ENCODE peak calls at places on chromosomes 11 and 22, in five cellular contexts. Y is foreskin fibroblast, H is GM12865, G is mucosa of descending colon, B is body of pancreas. Q is an unnamed sample.

GRCh38 chr22:46068908-46069481 is 81.3 kb upstream of the PPARA start:
- DNase-seq in B (peak; percentile 30), Y (peak; percentile 91), H (no peak), G (peak; percentile 58), Q (peak; percentile 35)

GRCh38 chr11:12735262-12735661 is 61.0 kb downstream of the TEAD1 start:
- DNase-seq in Y (no peak), G (no peak), B (no peak), H (no peak), Q (no peak)

GRCh38 chr11:72298931-72299330 is 55.0 kb upstream of the PHOX2A start:
- DNase-seq in Y (no peak), B (no peak), H (no peak), G (no peak), Q (no peak)

GRCh38 chr11:61650781-61651571 is 29.2 kb upstream of the DAGLA start:
- DNase-seq in H (no peak), B (peak; percentile 61), G (peak; percentile 70), Y (no peak), Q (no peak)

GRCh38 chr11:46009647-46010046 is 87.2 kb downstream of the LARGE2 start:
- DNase-seq in B (no peak), G (no peak), Y (no peak), H (no peak), Q (no peak)

GRCh38 chr11:60334005-60334620 is 7.1 kb downstream of the MS4A6E start:
- DNase-seq in Y (peak; percentile 7), G (peak; percentile 30), H (peak; percentile 89), B (peak; percentile 61), Q (peak; percentile 42)

GRCh38 chr11:66848671-66849500 is 5.6 kb downstream of the RCE1 start:
- DNase-seq in G (no peak), H (no peak), Y (no peak), B (peak; percentile 12), Q (no peak)

GRCh38 chr11:73982595-73982989 is at the start of gene UCP2:
- DNase-seq in G (peak; percentile 94), Y (peak; percentile 88), H (peak; percentile 91), B (peak; percentile 82), Q (peak; percentile 87)

GRCh38 chr22:20588092-20588842 is 80.9 kb downstream of the MED15 start:
- DNase-seq in Y (no peak), B (no peak), G (no peak), H (no peak), Q (no peak)

GRCh38 chr22:27212617-27213177 is 555.3 kb downstream of the MIAT start:
- DNase-seq in B (peak; percentile 84), G (peak; percentile 40), Y (peak; percentile 92), H (no peak), Q (no peak)

GRCh38 chr11:33658195-33658900 is 42.3 kb downstream of the C11orf91 start:
- DNase-seq in B (no peak), Y (no peak), H (no peak), G (no peak), Q (no peak)

GRCh38 chr11:9691865-9692264 is 28.0 kb downstream of the SWAP70 start:
- DNase-seq in Y (peak; percentile 70), H (no peak), G (no peak), B (no peak), Q (no peak)

GRCh38 chr11:50267851-50268250 is 235.2 kb downstream of the OR4C45 start:
- DNase-seq in H (no peak), B (no peak), Y (no peak), G (no peak), Q (no peak)

GRCh38 chr22:44623771-44624510 is 78.1 kb upstream of the PRR5 start:
- DNase-seq in Y (peak; percentile 30), B (no peak), H (peak; percentile 34), G (no peak), Q (no peak)

GRCh38 chr11:18522388-18522787 is 4.4 kb downstream of the TSG101 start:
- DNase-seq in B (no peak), G (no peak), H (peak; percentile 40), Y (peak; percentile 5), Q (no peak)

GRCh38 chr11:106447631-106448191 is 370.2 kb downstream of the AASDHPPT start:
- DNase-seq in Y (peak; percentile 66), H (no peak), G (no peak), B (no peak), Q (no peak)

GRCh38 chr11:83881428-83881827 is 595.3 kb upstream of the CCDC90B start:
- DNase-seq in G (no peak), H (peak; percentile 7), B (no peak), Y (no peak), Q (no peak)

GRCh38 chr11:57276857-57277505 is 39.9 kb upstream of the APLNR start:
- DNase-seq in H (no peak), G (no peak), Y (no peak), B (no peak), Q (no peak)

GRCh38 chr11:76247091-76247490 is 40.8 kb upstream of the WNT11 start:
- DNase-seq in H (no peak), Y (no peak), G (no peak), B (no peak), Q (no peak)

GRCh38 chr11:8289426-8290047 is 25.9 kb upstream of the LMO1 start:
- DNase-seq in B (no peak), Y (no peak), G (no peak), H (no peak), Q (peak; percentile 16)

GRCh38 chr22:40376149-40376548 is 5.8 kb downstream of the SGSM3 start:
- DNase-seq in Y (no peak), H (no peak), B (no peak), G (no peak), Q (no peak)

DNA sequence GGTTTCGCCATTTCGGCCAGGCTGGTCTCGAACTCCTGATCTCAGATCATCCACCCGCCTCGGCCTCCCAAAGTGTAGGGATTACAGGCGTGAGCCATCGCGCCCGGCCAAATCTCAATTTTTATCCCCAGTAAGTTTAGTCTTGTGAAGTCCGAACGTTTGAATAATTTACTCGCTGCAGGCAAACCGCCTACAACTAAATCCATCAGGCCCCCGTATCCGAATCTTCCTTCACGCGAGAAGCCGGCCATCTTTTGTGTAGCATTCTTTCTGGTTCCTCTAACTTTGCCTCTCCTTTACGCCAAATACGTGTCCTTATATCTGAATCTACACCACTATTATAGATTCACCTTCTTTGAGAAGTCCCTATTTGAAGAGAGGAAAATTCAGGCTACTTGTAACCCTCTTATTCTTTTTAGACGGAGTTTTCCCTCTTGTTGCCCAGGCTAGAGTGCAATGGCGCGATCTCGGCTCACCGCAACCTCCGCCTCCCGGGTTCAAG is 581 bp upstream of the EIF3L start:
- DNase-seq in H (peak; percentile 34), G (no peak), B (no peak), Y (peak; percentile 47), Q (no peak)
- H3K4me3 ChIP-seq in H (peak overlapping the region; percentile 74), G (peak overlapping the region; percentile 71), B (peak overlapping the region; percentile 86), Y (peak overlapping the region; percentile 95), Q (peak overlapping the region; percentile 91)

GRCh38 chr11:1854132-1854948 is 1.5 kb downstream of the LSP1 start:
- DNase-seq in Y (no peak), G (no peak), H (peak; percentile 84), B (no peak), Q (no peak)
- H3K4me3 ChIP-seq in Y (no peak overlapping the region), G (no peak overlapping the region), H (peak overlapping the region; percentile 80), B (no peak overlapping the region), Q (no peak overlapping the region)

DNA sequence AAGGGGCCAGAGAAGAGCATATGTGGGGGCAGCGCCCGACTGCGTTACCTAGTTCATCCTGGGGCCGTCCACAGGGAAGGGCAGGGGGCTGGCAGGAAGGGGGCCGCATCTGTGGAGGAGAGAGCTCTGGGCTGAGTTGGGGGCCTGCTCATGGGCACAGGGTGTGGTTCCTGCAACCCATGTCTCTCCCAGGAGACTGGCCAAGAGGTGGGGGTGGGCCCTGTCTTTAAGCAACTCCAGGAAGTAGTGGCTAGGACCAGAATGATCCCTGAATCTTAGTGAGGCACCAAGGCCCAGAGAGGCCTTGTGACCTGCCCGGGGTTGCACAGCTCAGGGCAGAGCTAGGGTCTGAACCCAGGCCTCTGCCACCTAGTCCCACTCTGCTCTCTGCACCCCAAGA is 21.9 kb downstream of the CSNK1E start:
- DNase-seq in H (no peak), G (no peak), Y (no peak), B (no peak), Q (no peak)
- H3K4me3 ChIP-seq in H (no peak overlapping the region), G (no peak overlapping the region), Y (no peak overlapping the region), B (no peak overlapping the region), Q (no peak overlapping the region)

GRCh38 chr22:31118046-31118820 is 4.5 kb upstream of the INPP5J start:
- DNase-seq in G (no peak), H (no peak), Y (no peak), B (no peak), Q (no peak)
- H3K4me3 ChIP-seq in G (no peak overlapping the region), H (no peak overlapping the region), Y (no peak overlapping the region), B (no peak overlapping the region), Q (no peak overlapping the region)

GRCh38 chr11:98110030-98110429 is 910.7 kb upstream of the CNTN5 start:
- DNase-seq in G (no peak), Y (no peak), H (no peak), B (no peak), Q (no peak)
- H3K4me3 ChIP-seq in G (no peak overlapping the region), Y (no peak overlapping the region), H (no peak overlapping the region), B (no peak overlapping the region), Q (no peak overlapping the region)

GRCh38 chr11:77762426-77762825 is 58.1 kb downstream of the RSF1 start:
- DNase-seq in B (no peak), Y (no peak), G (no peak), H (no peak), Q (no peak)

DNA sequence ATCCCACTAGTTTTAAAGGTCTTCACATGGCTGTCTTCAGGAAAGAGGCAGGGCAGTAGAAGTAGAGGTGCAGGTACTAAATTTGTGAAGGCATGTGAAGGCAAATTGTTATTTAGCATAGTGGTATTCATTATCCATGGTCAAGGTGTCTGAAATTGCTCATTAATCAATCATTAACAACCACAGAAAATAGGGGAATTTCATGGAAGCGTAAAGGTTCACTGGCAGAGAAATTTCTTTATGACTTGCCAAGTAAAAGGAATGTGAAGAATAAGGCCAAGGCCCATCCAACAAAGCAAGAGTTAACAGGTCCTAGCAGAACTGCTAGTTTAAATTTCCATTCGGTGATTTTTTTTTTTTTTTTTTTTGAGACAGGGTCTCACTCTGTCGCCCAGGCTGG is 59.0 kb downstream of the RSF1 start:
- DNase-seq in G (no peak), H (no peak), Y (no peak), B (no peak), Q (no peak)
- H3K4me3 ChIP-seq in G (no peak overlapping the region), H (no peak overlapping the region), Y (no peak overlapping the region), B (no peak overlapping the region), Q (no peak overlapping the region)